ENCODE peak calls at places on chromosomes 5 and 9, in nine cellular contexts. P, T, A, G, R, S, F, H and M are unnamed samples.

GRCh38 chr5:147639303-147639702 is 129.4 kb upstream of the DPYSL3 start:
- DNase-seq in H (no peak), R (no peak), A (no peak), S (no peak), P (no peak), G (no peak), T (no peak), F (no peak), M (no peak)

GRCh38 chr5:174503086-174503460 is 221.3 kb upstream of the MSX2 start:
- DNase-seq in F (no peak), H (no peak), A (no peak), R (no peak), G (no peak), S (no peak), T (no peak), P (no peak), M (no peak)

GRCh38 chr5:164175083-164175482 is 669.7 kb downstream of the MAT2B start:
- DNase-seq in F (no peak), P (no peak), S (no peak), A (no peak), T (no peak), H (no peak), R (no peak), G (no peak), M (no peak)

GRCh38 chr5:175591293-175591692 is 66.6 kb upstream of the HRH2 start:
- DNase-seq in T (no peak), G (no peak), P (no peak), A (no peak), S (peak; percentile 36), R (no peak), H (no peak), F (no peak), M (no peak)

GRCh38 chr5:35264509-35264908 is 34.2 kb upstream of the PRLR start:
- DNase-seq in G (no peak), A (no peak), P (no peak), F (no peak), S (no peak), R (no peak), T (no peak), H (no peak), M (no peak)

GRCh38 chr5:95808013-95808685 is 14.4 kb downstream of the GLRX start:
- DNase-seq in T (no peak), P (no peak), S (no peak), R (no peak), H (no peak), F (no peak), A (no peak), G (no peak), M (no peak)

GRCh38 chr9:124281934-124282351 is 24.2 kb downstream of the NEK6 start:
- DNase-seq in G (no peak), R (no peak), A (no peak), P (no peak), H (no peak), T (no peak), S (no peak), F (no peak), M (no peak)

GRCh38 chr9:31028137-31028536 is 1356.3 kb upstream of the ACO1 start:
- DNase-seq in G (no peak), F (no peak), H (no peak), S (no peak), R (no peak), T (no peak), P (no peak), A (no peak), M (no peak)

GRCh38 chr5:144142030-144142825 is 28.2 kb downstream of the YIPF5 start:
- DNase-seq in A (no peak), R (no peak), F (no peak), H (no peak), S (no peak), G (peak; percentile 6), T (peak; percentile 12), P (no peak), M (peak; percentile 10)

GRCh38 chr9:127929044-127929979 is 1.3 kb downstream of the PIP5KL1 start:
- DNase-seq in S (no peak), G (no peak), A (no peak), F (no peak), T (no peak), P (no peak), R (no peak), H (no peak), M (no peak)

GRCh38 chr9:127927457-127928231 is 2.9 kb downstream of the PIP5KL1 start:
- DNase-seq in T (peak; percentile 77), P (peak; percentile 68), H (no peak), S (no peak), A (no peak), R (peak; percentile 93), G (no peak), F (no peak), M (peak; percentile 62)

GRCh38 chr9:127928232-127929043 is 2.1 kb downstream of the PIP5KL1 start:
- DNase-seq in R (peak; percentile 46), S (no peak), G (peak; percentile 42), P (no peak), T (no peak), F (no peak), A (no peak), H (no peak), M (no peak)

GRCh38 chr9:127931092-127931881 is 710 bp upstream of the PIP5KL1 start:
- DNase-seq in H (no peak), T (no peak), F (no peak), S (no peak), P (no peak), G (peak; percentile 89), R (peak; percentile 54), A (no peak), M (peak; percentile 44)

DNA sequence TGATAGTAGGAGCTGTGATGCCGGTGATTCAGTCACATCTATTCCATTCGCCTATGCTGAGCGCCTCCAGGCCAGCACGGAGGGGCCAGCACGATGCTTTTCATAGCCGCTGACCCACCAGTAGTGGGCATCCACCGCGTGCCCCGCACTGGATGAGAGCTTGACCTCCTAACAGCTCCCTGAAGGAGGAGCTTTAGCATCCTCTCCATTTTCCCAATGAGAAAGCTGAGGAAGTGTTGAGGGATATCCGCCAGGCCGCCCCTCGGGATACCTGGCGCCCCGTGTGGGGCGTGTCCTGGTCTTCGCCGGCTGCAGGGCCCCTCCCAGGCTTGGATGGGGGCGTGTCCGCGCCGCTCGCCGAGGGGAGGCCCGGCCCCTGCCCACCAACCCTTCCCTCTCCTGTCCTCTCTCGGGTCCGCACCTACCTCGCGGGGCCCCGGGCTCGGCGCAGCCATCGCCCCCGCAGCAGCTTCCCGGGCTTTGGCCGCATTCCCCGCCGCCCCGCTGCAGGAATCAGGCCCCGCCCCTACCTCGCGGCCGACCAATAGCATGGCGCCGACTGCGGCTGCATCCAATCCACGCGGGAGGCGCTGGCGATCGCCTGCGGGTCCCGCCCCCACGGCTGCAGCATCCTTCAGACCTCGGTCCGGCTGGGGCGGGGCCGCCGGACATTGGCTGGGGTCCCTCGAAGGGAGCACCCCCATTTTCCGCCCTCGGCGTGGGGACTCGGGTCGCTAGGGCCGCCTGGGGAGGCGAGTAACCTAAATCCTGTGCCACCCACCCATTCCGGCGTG is at the start of gene PIP5KL1:
- DNase-seq in A (no peak), R (peak; percentile 94), H (peak; percentile 58), G (peak; percentile 98), F (no peak), P (peak; percentile 64), S (peak; percentile 95), T (peak; percentile 52), M (peak; percentile 84)
- TF ChIP-seq POLR2A in A (no peak), R (peak; percentile 72), H (no peak), G (peak; percentile 7), F (no peak), P (peak; percentile 19), S (no peak), T (no peak), M (no peak)

GRCh38 chr9:36030871-36031270 is 5.8 kb upstream of the RECK start:
- DNase-seq in P (no peak), T (no peak), A (no peak), F (no peak), H (no peak), R (no peak), S (no peak), G (no peak), M (no peak)
- TF ChIP-seq POLR2A in P (no peak), T (no peak), A (no peak), F (no peak), H (no peak), R (no peak), S (no peak), G (no peak), M (no peak)

GRCh38 chr9:93059097-93059959 is 827 bp downstream of the SUSD3 start:
- DNase-seq in S (no peak), H (no peak), R (peak; percentile 72), G (no peak), F (no peak), A (no peak), P (no peak), T (no peak), M (no peak)

GRCh38 chr9:93061791-93062299 is 3.3 kb downstream of the SUSD3 start:
- DNase-seq in R (no peak), G (no peak), S (no peak), H (no peak), T (no peak), P (no peak), A (no peak), F (no peak), M (no peak)

GRCh38 chr9:93059960-93060591 is 1.6 kb downstream of the SUSD3 start:
- DNase-seq in S (no peak), R (no peak), F (no peak), G (no peak), P (no peak), T (no peak), A (no peak), H (no peak), M (no peak)

GRCh38 chr9:93061260-93061751 is 2.8 kb downstream of the SUSD3 start:
- DNase-seq in A (no peak), F (no peak), P (no peak), H (no peak), T (no peak), R (no peak), S (no peak), G (no peak), M (no peak)

GRCh38 chr9:93060746-93061259 is 2.3 kb downstream of the SUSD3 start:
- DNase-seq in T (no peak), G (peak; percentile 85), S (no peak), H (no peak), R (peak; percentile 55), A (no peak), F (no peak), P (no peak), M (no peak)
- TF ChIP-seq POLR2A in T (no peak), G (no peak), S (no peak), H (no peak), R (peak; percentile 31), A (no peak), F (no peak), P (no peak), M (no peak)

DNA sequence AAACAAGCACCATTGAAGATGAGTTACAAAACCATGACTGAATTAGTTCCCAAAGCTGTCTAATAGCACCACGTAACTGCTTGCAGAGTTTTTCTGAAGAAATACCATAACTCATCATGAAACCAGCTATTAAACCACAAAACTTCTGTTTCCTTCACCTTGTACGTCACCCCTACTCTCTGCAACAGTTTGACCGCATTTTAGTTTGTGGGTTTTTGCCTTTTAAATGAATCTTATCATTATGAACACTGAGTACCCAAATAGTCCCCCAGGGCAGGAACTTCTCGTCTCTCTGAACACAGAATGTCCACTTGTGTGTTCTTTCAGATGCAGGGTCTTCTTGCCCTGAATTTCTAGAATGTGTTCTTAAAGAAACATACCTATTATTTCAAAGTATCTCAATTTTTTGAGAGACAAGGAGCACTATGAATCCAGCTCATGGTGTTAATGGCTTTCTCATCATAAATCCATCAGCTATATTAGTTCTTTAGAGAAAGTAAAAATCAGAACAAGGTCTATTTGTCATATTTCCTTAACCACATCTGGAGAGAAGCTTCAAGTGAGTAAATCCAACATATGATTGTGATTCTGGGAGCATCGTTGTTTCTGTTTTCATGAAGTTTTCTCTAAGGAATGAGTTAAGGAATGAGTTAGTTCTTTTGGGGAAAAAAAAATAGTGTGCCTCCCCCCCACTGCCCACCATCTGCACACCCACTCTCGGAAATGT is 210.5 kb downstream of the AUH start:
- DNase-seq in F (no peak), A (no peak), P (no peak), T (no peak), G (peak; percentile 83), R (no peak), H (no peak), S (peak; percentile 28), M (no peak)
- TF ChIP-seq POLR2A in F (no peak), A (no peak), P (peak; percentile 13), T (no peak), G (no peak), R (no peak), H (no peak), S (no peak), M (no peak)